ENCODE peak calls at places on chromosomes 3 and 15, in eight cellular contexts. B, V, W, J, O, H, K and Y are unnamed samples.

GRCh38 chr3:173876476-173876875 is 478.9 kb downstream of the NLGN1 start:
- DNase-seq in B (no peak), V (no peak), W (no peak), J (no peak), O (no peak), H (no peak), K (no peak), Y (no peak)

GRCh38 chr15:74857671-74858365 is 14.9 kb upstream of the ULK3 start:
- DNase-seq in B (no peak), V (no peak), W (no peak), J (no peak), O (no peak), H (no peak), K (no peak), Y (no peak)

GRCh38 chr3:126340596-126340942 is 16.6 kb downstream of the KLF15 start:
- DNase-seq in B (no peak), V (no peak), W (peak; percentile 52), J (no peak), O (no peak), H (no peak), K (peak; percentile 70), Y (no peak)

GRCh38 chr3:36477655-36478054 is 97.4 kb downstream of the STAC start:
- DNase-seq in B (no peak), V (no peak), W (no peak), J (no peak), O (no peak), H (no peak), K (no peak), Y (no peak)

GRCh38 chr15:82951472-82952155 is 906 bp downstream of the HOMER2 start:
- DNase-seq in B (no peak), V (no peak), W (no peak), J (no peak), O (no peak), H (peak; percentile 33), K (no peak), Y (no peak)

GRCh38 chr3:56157693-56158092 is 310.6 kb downstream of the ERC2 start:
- DNase-seq in B (no peak), V (no peak), W (no peak), J (no peak), O (no peak), H (no peak), K (no peak), Y (no peak)

GRCh38 chr3:122931636-122932035 is 95.9 kb downstream of the SEMA5B start:
- DNase-seq in B (no peak), V (no peak), W (no peak), J (no peak), O (no peak), H (no peak), K (no peak), Y (no peak)

GRCh38 chr3:123773681-123774431 is 110.3 kb downstream of the MYLK start:
- DNase-seq in B (no peak), V (no peak), W (peak; percentile 77), J (no peak), O (no peak), H (peak; percentile 58), K (peak; percentile 87), Y (no peak)

GRCh38 chr3:177693596-177693995 is 496.3 kb upstream of the TBL1XR1 start:
- DNase-seq in B (no peak), V (no peak), W (no peak), J (no peak), O (no peak), H (no peak), K (no peak), Y (no peak)

GRCh38 chr3:5022966-5023776 is 43.9 kb downstream of the BHLHE40 start:
- DNase-seq in B (peak; percentile 34), V (no peak), W (peak; percentile 87), J (no peak), O (peak; percentile 93), H (no peak), K (no peak), Y (no peak)

GRCh38 chr15:38414351-38414750 is 39.6 kb upstream of the FAM98B start:
- DNase-seq in B (peak; percentile 48), V (no peak), W (peak; percentile 74), J (no peak), O (peak; percentile 32), H (peak; percentile 54), K (no peak), Y (no peak)

GRCh38 chr3:102235679-102236078 is 199.1 kb upstream of the ZPLD1 start:
- DNase-seq in B (no peak), V (no peak), W (no peak), J (no peak), O (no peak), H (no peak), K (no peak), Y (no peak)

GRCh38 chr15:56411122-56411749 is 46.0 kb downstream of the TEX9 start:
- DNase-seq in B (no peak), V (no peak), W (no peak), J (no peak), O (no peak), H (no peak), K (no peak), Y (no peak)

GRCh38 chr15:64232400-64232799 is 69.6 kb upstream of the PPIB start:
- DNase-seq in B (no peak), V (no peak), W (no peak), J (no peak), O (no peak), H (no peak), K (no peak), Y (no peak)

GRCh38 chr3:39000008-39000450 is 51.7 kb downstream of the SCN11A start:
- DNase-seq in B (no peak), V (peak; percentile 27), W (no peak), J (no peak), O (no peak), H (peak; percentile 60), K (no peak), Y (no peak)

GRCh38 chr15:26864664-26865191 is 2.1 kb upstream of the GABRA5 start:
- DNase-seq in B (peak; percentile 31), V (no peak), W (no peak), J (no peak), O (no peak), H (peak; percentile 77), K (no peak), Y (no peak)

GRCh38 chr3:56909349-56909748 is 107.6 kb upstream of the ARHGEF3 start:
- DNase-seq in B (no peak), V (no peak), W (no peak), J (no peak), O (no peak), H (no peak), K (no peak), Y (no peak)

GRCh38 chr3:187828571-187829452 is 83.5 kb upstream of the BCL6 start:
- DNase-seq in B (no peak), V (no peak), W (no peak), J (no peak), O (no peak), H (no peak), K (no peak), Y (no peak)

GRCh38 chr3:126354776-126355175 is 2.4 kb downstream of the KLF15 start:
- DNase-seq in B (no peak), V (no peak), W (peak; percentile 62), J (peak; percentile 45), O (no peak), H (no peak), K (no peak), Y (no peak)

GRCh38 chr3:125128861-125129501 is 73.2 kb upstream of the HEG1 start:
- DNase-seq in B (no peak), V (no peak), W (peak; percentile 59), J (no peak), O (no peak), H (no peak), K (no peak), Y (no peak)
- TF ChIP-seq POLR2AphosphoS5 in B (peak; percentile 47), V (no peak), W (peak; percentile 44), J (peak; percentile 17), O (no peak), H (no peak), K (no peak), Y (no peak)

GRCh38 chr3:53346922-53347260 is 452 bp downstream of the DCP1A start:
- DNase-seq in B (no peak), V (no peak), W (no peak), J (no peak), O (no peak), H (no peak), K (no peak), Y (no peak)

GRCh38 chr3:53350652-53351051 is 3.3 kb upstream of the DCP1A start:
- DNase-seq in B (no peak), V (no peak), W (no peak), J (no peak), O (no peak), H (peak; percentile 36), K (no peak), Y (no peak)

GRCh38 chr3:53342353-53342752 is 5.0 kb downstream of the DCP1A start:
- DNase-seq in B (peak; percentile 45), V (no peak), W (no peak), J (no peak), O (no peak), H (no peak), K (no peak), Y (no peak)

GRCh38 chr3:53346514-53346913 is 829 bp downstream of the DCP1A start:
- DNase-seq in B (no peak), V (no peak), W (no peak), J (no peak), O (no peak), H (peak; percentile 43), K (no peak), Y (no peak)

DNA sequence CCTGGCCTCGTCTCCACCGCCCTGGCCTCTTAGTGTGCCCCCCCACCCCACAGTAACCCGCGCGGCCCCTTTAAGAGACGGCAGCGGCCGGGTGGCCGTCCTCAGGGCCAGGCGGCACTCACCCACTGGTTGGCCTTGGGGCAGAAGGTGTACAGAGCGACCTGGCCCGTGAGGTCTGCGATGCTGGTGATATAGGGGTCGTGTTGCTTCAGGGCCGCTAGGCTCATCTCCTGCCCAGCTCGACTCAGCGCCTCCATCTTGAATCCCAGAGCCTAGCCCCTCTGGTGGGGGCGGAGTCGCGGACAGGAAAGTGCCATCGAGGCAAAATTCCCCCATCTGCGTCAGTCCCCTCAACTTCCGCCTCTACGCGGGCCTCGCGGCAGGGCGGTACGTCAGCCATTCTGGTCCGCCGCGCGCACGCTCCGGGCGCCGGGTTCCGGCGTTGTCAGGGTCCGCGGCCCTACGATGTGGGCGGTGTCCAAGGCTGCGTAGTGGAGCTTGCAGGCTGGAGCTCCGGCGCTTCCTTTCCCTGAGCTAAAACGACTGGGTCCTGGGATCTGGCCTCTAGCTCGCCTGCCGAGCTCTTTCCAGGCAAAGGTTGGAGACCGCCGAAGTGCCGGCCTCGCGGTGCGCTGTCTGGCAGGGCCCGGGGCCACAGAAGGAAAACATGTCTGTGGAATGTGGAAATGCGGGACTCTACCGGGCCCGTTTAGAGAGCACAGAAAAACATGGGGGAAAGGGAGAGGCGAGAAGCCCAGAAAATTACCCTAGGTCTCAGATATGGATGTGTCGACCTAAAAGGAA is at the start of gene DCP1A:
- DNase-seq in B (peak; percentile 96), V (peak; percentile 93), W (peak; percentile 98), J (peak; percentile 99), O (peak; percentile 80), H (peak; percentile 96), K (peak; percentile 97), Y (peak; percentile 97)
- TF ChIP-seq POLR2AphosphoS5 in B (peak; percentile 98), V (peak; percentile 97), W (peak; percentile 93), J (peak; percentile 96), O (peak; percentile 88), H (peak; percentile 97), K (peak; percentile 35), Y (peak; percentile 95)

GRCh38 chr15:78216276-78217229 is 17.8 kb downstream of the ACSBG1 start:
- DNase-seq in B (peak; percentile 95), V (no peak), W (peak; percentile 95), J (no peak), O (no peak), H (no peak), K (no peak), Y (no peak)
- TF ChIP-seq POLR2AphosphoS5 in B (peak; percentile 65), V (no peak), W (peak; percentile 48), J (no peak), O (peak; percentile 81), H (no peak), K (no peak), Y (no peak)

GRCh38 chr15:78290222-78290621 is 9.2 kb downstream of the SKIC8 start:
- DNase-seq in B (no peak), V (no peak), W (no peak), J (no peak), O (no peak), H (no peak), K (no peak), Y (no peak)
- TF ChIP-seq POLR2AphosphoS5 in B (no peak), V (no peak), W (no peak), J (no peak), O (no peak), H (no peak), K (no peak), Y (no peak)